ENCODE peak calls at places on chromosomes 3 and 15, in five cellular contexts. Q, M, G, U and V are unnamed samples.

GRCh38 chr3:145243875-145244274 is 917.1 kb downstream of the PLOD2 start:
- DNase-seq in Q (no peak), M (no peak), G (no peak), U (no peak), V (no peak)

GRCh38 chr15:36067483-36068274 is 511.7 kb upstream of the CDIN1 start:
- DNase-seq in Q (no peak), M (no peak), G (no peak), U (no peak), V (no peak)

GRCh38 chr3:125240496-125240895 is 27.9 kb upstream of the SLC12A8 start:
- DNase-seq in Q (no peak), M (no peak), G (no peak), U (no peak), V (no peak)

GRCh38 chr3:126835472-126836219 is 131.6 kb downstream of the CHCHD6 start:
- DNase-seq in Q (no peak), M (no peak), G (no peak), U (peak; percentile 20), V (no peak)

GRCh38 chr3:42704136-42704841 is 1.7 kb upstream of the HHATL start:
- DNase-seq in Q (no peak), M (no peak), G (no peak), U (no peak), V (no peak)

GRCh38 chr3:145739926-145740325 is 421.1 kb downstream of the PLOD2 start:
- DNase-seq in Q (no peak), M (no peak), G (no peak), U (no peak), V (no peak)

GRCh38 chr15:47786371-47786770 is 69.1 kb downstream of the SEMA6D start:
- DNase-seq in Q (no peak), M (no peak), G (no peak), U (no peak), V (no peak)

GRCh38 chr3:45623846-45624245 is 29.3 kb downstream of the LIMD1 start:
- DNase-seq in Q (no peak), M (no peak), G (no peak), U (no peak), V (no peak)

GRCh38 chr15:74540135-74540760 is 772 bp upstream of the ARID3B start:
- DNase-seq in Q (no peak), M (no peak), G (no peak), U (no peak), V (no peak)

GRCh38 chr3:48661501-48662139 is 1.1 kb downstream of the CELSR3 start:
- DNase-seq in Q (peak; percentile 51), M (peak; percentile 61), G (no peak), U (peak; percentile 80), V (no peak)

GRCh38 chr15:39834256-39834655 is 51.6 kb upstream of the FSIP1 start:
- DNase-seq in Q (no peak), M (no peak), G (no peak), U (no peak), V (no peak)

GRCh38 chr3:131350506-131350905 is 31.1 kb upstream of the NUDT16 start:
- DNase-seq in Q (no peak), M (no peak), G (no peak), U (no peak), V (no peak)

GRCh38 chr3:159856496-159857098 is 132.0 kb upstream of the IL12A start:
- DNase-seq in Q (no peak), M (no peak), G (no peak), U (no peak), V (no peak)

GRCh38 chr3:120147072-120147871 is 53.0 kb upstream of the GSK3B start:
- DNase-seq in Q (no peak), M (peak; percentile 31), G (peak; percentile 25), U (no peak), V (no peak)

GRCh38 chr15:62453979-62454378 is 288.9 kb upstream of the C2CD4B start:
- DNase-seq in Q (no peak), M (no peak), G (no peak), U (peak; percentile 47), V (no peak)